ENCODE peak calls at places on chromosomes 11 and 22, in six cellular contexts. One of them, this sample, is unnamed.

GRCh38 chr11:69241075-69241740 is 52.7 kb upstream of the MYEOV start:
- DNase-seq in AG10803: no peak
- DNase-seq in midbrain: no peak
- DNase-seq in NCI-H146: no peak
- DNase-seq in NCI-H2107: no peak
- DNase-seq in endothelial cell: no peak
- DNase-seq in this sample: no peak

GRCh38 chr11:65868907-65869306 is 3.7 kb downstream of the EFEMP2 start:
- DNase-seq in AG10803: no peak
- DNase-seq in midbrain: no peak
- DNase-seq in NCI-H146: no peak
- DNase-seq in NCI-H2107: no peak
- DNase-seq in endothelial cell: no peak
- DNase-seq in this sample: no peak

GRCh38 chr11:67060111-67060522 is 3.5 kb downstream of the RHOD start:
- DNase-seq in AG10803: no peak
- DNase-seq in midbrain: no peak
- DNase-seq in NCI-H146: no peak
- DNase-seq in NCI-H2107: no peak
- DNase-seq in endothelial cell: no peak
- DNase-seq in this sample: peak; percentile 75

GRCh38 chr22:50034126-50035081 is 21.8 kb upstream of the IL17REL start:
- DNase-seq in AG10803: no peak
- DNase-seq in midbrain: no peak
- DNase-seq in NCI-H146: no peak
- DNase-seq in NCI-H2107: no peak
- DNase-seq in endothelial cell: no peak
- DNase-seq in this sample: peak; percentile 35

GRCh38 chr11:84634309-84634708 is 992.8 kb downstream of the DLG2 start:
- DNase-seq in AG10803: no peak
- DNase-seq in midbrain: no peak
- DNase-seq in NCI-H146: no peak
- DNase-seq in NCI-H2107: no peak
- DNase-seq in endothelial cell: no peak
- DNase-seq in this sample: no peak

GRCh38 chr11:67269401-67270255 is 3.4 kb downstream of the GRK2 start:
- DNase-seq in AG10803: no peak
- DNase-seq in midbrain: no peak
- DNase-seq in NCI-H146: no peak
- DNase-seq in NCI-H2107: no peak
- DNase-seq in endothelial cell: no peak
- DNase-seq in this sample: no peak

GRCh38 chr11:121800704-121801516 is 315.1 kb downstream of the BLID start:
- DNase-seq in AG10803: peak; percentile 56
- DNase-seq in midbrain: peak; percentile 64
- DNase-seq in NCI-H146: no peak
- DNase-seq in NCI-H2107: no peak
- DNase-seq in endothelial cell: peak; percentile 35
- DNase-seq in this sample: no peak

GRCh38 chr11:62841361-62842170 is 2.2 kb upstream of the WDR74 start:
- DNase-seq in AG10803: peak; percentile 100
- DNase-seq in midbrain: peak; percentile 98
- DNase-seq in NCI-H146: peak; percentile 97
- DNase-seq in NCI-H2107: peak; percentile 77
- DNase-seq in endothelial cell: peak; percentile 81
- DNase-seq in this sample: peak; percentile 99

GRCh38 chr11:11607772-11608171 is 14.0 kb downstream of the GALNT18 start:
- DNase-seq in AG10803: no peak
- DNase-seq in midbrain: no peak
- DNase-seq in NCI-H146: no peak
- DNase-seq in NCI-H2107: no peak
- DNase-seq in endothelial cell: no peak
- DNase-seq in this sample: no peak

GRCh38 chr22:49728566-49729271 is 99.0 kb downstream of the BRD1 start:
- DNase-seq in AG10803: no peak
- DNase-seq in midbrain: no peak
- DNase-seq in NCI-H146: no peak
- DNase-seq in NCI-H2107: no peak
- DNase-seq in endothelial cell: no peak
- DNase-seq in this sample: no peak

GRCh38 chr11:113867843-113868503 is 7.4 kb downstream of the USP28 start:
- DNase-seq in AG10803: no peak
- DNase-seq in midbrain: no peak
- DNase-seq in NCI-H146: no peak
- DNase-seq in NCI-H2107: no peak
- DNase-seq in endothelial cell: no peak
- DNase-seq in this sample: no peak